ENCODE peak calls at places on chromosomes 4 and X, in six cellular contexts. V is cardiac fibroblast, M is HCT116, K is psoas muscle, A is transverse colon, O is AG09309. Z is an unnamed sample.

GRCh38 chr4:36900446-36900987 is 344.0 kb upstream of the NWD2 start:
- DNase-seq in V (no peak), M (no peak), K (no peak), A (no peak), O (no peak), Z (no peak)

GRCh38 chr4:55765070-55765469 is 54.5 kb upstream of the EXOC1L start:
- DNase-seq in V (no peak), M (no peak), K (no peak), A (no peak), O (no peak), Z (no peak)

GRCh38 chr4:19748470-19748869 is 503.2 kb upstream of the SLIT2 start:
- DNase-seq in V (peak), M (no peak), K (no peak), A (peak), O (peak), Z (peak)

GRCh38 chr4:7614350-7614949 is 179.7 kb upstream of the PSAPL1 start:
- DNase-seq in V (no peak), M (no peak), K (no peak), A (no peak), O (no peak), Z (no peak)

GRCh38 chr4:122783301-122784215 is 43.1 kb upstream of the FGF2 start:
- DNase-seq in V (peak), M (peak), K (peak), A (peak), O (peak), Z (peak)

GRCh38 chrX:16511776-16512400 is 138.1 kb upstream of the S100G start:
- DNase-seq in V (peak), M (no peak), K (no peak), A (no peak), O (peak), Z (no peak)

GRCh38 chrX:49247916-49248811 is 12.9 kb downstream of the CCDC22 start:
- DNase-seq in V (no peak), M (no peak), K (no peak), A (no peak), O (no peak), Z (no peak)

GRCh38 chr4:185247151-185247550 is 37.8 kb downstream of the SNX25 start:
- DNase-seq in V (no peak), M (no peak), K (no peak), A (no peak), O (no peak), Z (no peak)

GRCh38 chrX:138411048-138411447 is 300.5 kb downstream of the FGF13 start:
- DNase-seq in V (no peak), M (no peak), K (no peak), A (no peak), O (no peak), Z (no peak)

GRCh38 chr4:78565971-78566372 is 14.4 kb downstream of the ANXA3 start:
- DNase-seq in V (peak), M (peak), K (no peak), A (no peak), O (no peak), Z (peak)

GRCh38 chr4:140172960-140173359 is 19.0 kb upstream of the MAML3 start:
- DNase-seq in V (no peak), M (no peak), K (no peak), A (no peak), O (no peak), Z (no peak)

GRCh38 chr4:134708026-134708425 is 506.4 kb upstream of the PABPC4L start:
- DNase-seq in V (peak), M (no peak), K (no peak), A (no peak), O (no peak), Z (no peak)

GRCh38 chr4:136731025-136731424 is 801.3 kb downstream of the PCDH18 start:
- DNase-seq in V (no peak), M (no peak), K (no peak), A (no peak), O (no peak), Z (no peak)

GRCh38 chrX:100831219-100831946 is 11.2 kb downstream of the CSTF2 start:
- DNase-seq in V (no peak), M (no peak), K (no peak), A (no peak), O (no peak), Z (no peak)

GRCh38 chr4:83011779-83012630 is 1.4 kb upstream of the LIN54 start:
- DNase-seq in V (no peak), M (no peak), K (peak), A (peak), O (no peak), Z (peak)

GRCh38 chr4:123064390-123064789 is 142.0 kb upstream of the NUDT6 start:
- DNase-seq in V (peak), M (no peak), K (no peak), A (no peak), O (no peak), Z (no peak)

DNA sequence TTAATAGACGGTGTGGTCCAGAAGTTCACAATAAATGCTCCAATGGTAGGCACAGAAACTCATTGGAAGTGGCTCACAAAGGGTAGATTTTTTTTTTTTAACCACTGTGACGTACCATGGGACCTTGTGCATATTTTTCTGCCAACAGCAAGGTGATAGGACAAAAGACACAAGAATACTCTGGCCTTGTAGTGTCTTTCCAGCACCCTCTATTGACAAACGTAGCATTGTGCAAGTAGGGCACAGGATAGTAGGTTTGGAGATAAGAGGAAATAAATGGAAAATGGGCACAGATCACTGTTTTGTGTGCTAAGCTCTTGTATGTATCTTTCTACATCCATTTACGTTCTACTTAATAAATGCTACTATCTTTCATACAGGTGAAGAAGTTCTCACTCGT is 2054.9 kb downstream of the PCDH7 start:
- DNase-seq in V (peak), M (peak), K (no peak), A (no peak), O (no peak), Z (no peak)
- TF ChIP-seq CTCF in V (no peak), M (peak), K (no peak), A (peak), O (no peak), Z (no peak)

GRCh38 chr4:41992967-41993857 is 2.9 kb downstream of the SLC30A9 start:
- DNase-seq in V (no peak), M (no peak), K (no peak), A (no peak), O (no peak), Z (no peak)

GRCh38 chr4:41998019-41998418 is 7.7 kb downstream of the SLC30A9 start:
- DNase-seq in V (no peak), M (no peak), K (no peak), A (no peak), O (no peak), Z (no peak)

GRCh38 chr4:41990383-41991111 is at the start of gene SLC30A9:
- DNase-seq in V (peak), M (peak), K (peak), A (peak), O (peak), Z (peak)

GRCh38 chr4:41991916-41992767 is 1.8 kb downstream of the SLC30A9 start:
- DNase-seq in V (no peak), M (no peak), K (no peak), A (no peak), O (no peak), Z (no peak)

DNA sequence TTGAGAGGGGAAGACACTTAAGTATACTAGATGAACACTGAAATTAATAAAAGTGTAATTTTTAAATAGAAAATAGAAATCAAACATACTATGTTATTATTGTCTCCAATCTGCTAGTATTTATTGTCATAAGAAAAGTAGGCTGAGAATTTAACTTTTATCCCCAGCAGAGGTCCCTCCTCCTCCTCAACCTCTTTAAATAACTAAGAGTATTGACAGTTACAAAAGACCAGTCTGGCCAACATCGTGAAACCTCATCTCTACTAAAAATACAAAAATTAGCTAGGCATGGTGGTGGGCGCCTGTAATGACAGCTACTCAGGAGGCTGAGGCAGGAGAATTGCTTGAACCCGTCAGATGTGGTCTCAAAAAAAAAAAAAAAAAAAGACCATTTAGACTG is 4.1 kb downstream of the SLC30A9 start:
- DNase-seq in V (no peak), M (no peak), K (no peak), A (no peak), O (no peak), Z (no peak)
- TF ChIP-seq CTCF in V (no peak), M (no peak), K (no peak), A (no peak), O (no peak), Z (peak)

GRCh38 chr4:112290341-112290740 is 4.6 kb upstream of the TIFA start:
- DNase-seq in V (no peak), M (no peak), K (no peak), A (no peak), O (no peak), Z (no peak)
- TF ChIP-seq CTCF in V (no peak), M (no peak), K (no peak), A (no peak), O (no peak), Z (no peak)

GRCh38 chr4:23614284-23614892 is 275.5 kb downstream of the PPARGC1A start:
- DNase-seq in V (peak), M (no peak), K (no peak), A (no peak), O (no peak), Z (no peak)
- TF ChIP-seq CTCF in V (peak), M (no peak), K (no peak), A (peak), O (no peak), Z (no peak)

GRCh38 chr4:91502365-91502764 is 801.4 kb upstream of the GRID2 start:
- DNase-seq in V (peak), M (peak), K (no peak), A (no peak), O (no peak), Z (no peak)
- TF ChIP-seq CTCF in V (no peak), M (peak), K (no peak), A (no peak), O (no peak), Z (no peak)

GRCh38 chrX:24693453-24694202 is at the start of gene POLA1:
- DNase-seq in V (peak), M (peak), K (peak), A (peak), O (peak), Z (peak)
- TF ChIP-seq CTCF in V (peak), M (peak), K (peak), A (no peak), O (peak), Z (peak)